ENCODE peak calls at places on chromosomes 3 and 15, in six cellular contexts. X is nucleus accumbens; S is fibroblast of mammary gland; F is activated T-helper 9 cell treated with anti-CD3 and anti-CD28 coated beads, Interleukin-2, amount 50 U/mL, for 16 hours; C is activated CD4-positive, alpha-beta T cell treated with anti-CD3 and anti-CD28 coated beads for 48 hours; I is CD8-positive, alpha-beta T cell. Q is an unnamed sample.

GRCh38 chr3:78986702-78987101 is 781.1 kb downstream of the ROBO1 start:
- DNase-seq in I (no peak), S (no peak), F (no peak), X (no peak), C (no peak), Q (no peak)

GRCh38 chr3:11385329-11385728 is 113.1 kb downstream of the ATG7 start:
- DNase-seq in I (no peak), C (no peak), S (peak), X (no peak), F (no peak), Q (peak)

GRCh38 chr3:185089751-185090150 is 63.1 kb downstream of the C3orf70 start:
- DNase-seq in I (no peak), S (no peak), X (no peak), F (no peak), C (no peak), Q (no peak)

GRCh38 chr3:177576754-177577153 is 379.5 kb upstream of the TBL1XR1 start:
- DNase-seq in C (no peak), S (no peak), I (no peak), X (no peak), F (no peak), Q (no peak)

GRCh38 chr3:85360742-85361387 is 402.1 kb downstream of the CADM2 start:
- DNase-seq in C (peak), X (no peak), S (peak), F (no peak), I (no peak), Q (peak)

GRCh38 chr3:188241072-188241471 is 87.1 kb downstream of the LPP start:
- DNase-seq in I (no peak), S (peak), X (no peak), F (no peak), C (no peak), Q (no peak)

GRCh38 chr15:80944818-80945217 is 44.8 kb downstream of the MESD start:
- DNase-seq in F (no peak), I (no peak), S (no peak), X (no peak), C (no peak), Q (no peak)

GRCh38 chr15:40245666-40246065 is 6.8 kb downstream of the PAK6 start:
- DNase-seq in X (no peak), I (no peak), S (no peak), C (no peak), F (no peak), Q (no peak)

GRCh38 chr15:40844543-40844981 is 714 bp downstream of the SPINT1 start:
- DNase-seq in S (no peak), X (no peak), I (no peak), F (peak), C (peak), Q (no peak)

GRCh38 chr3:131699001-131699400 is 196.2 kb upstream of the MRPL3 start:
- DNase-seq in X (no peak), I (no peak), C (no peak), F (no peak), S (no peak), Q (no peak)

GRCh38 chr3:155676252-155676981 is 68.5 kb downstream of the PLCH1 start:
- DNase-seq in F (no peak), I (no peak), S (peak), C (no peak), X (no peak), Q (peak)

GRCh38 chr3:12462159-12462962 is 21.9 kb upstream of the TSEN2 start:
- DNase-seq in S (no peak), X (no peak), I (no peak), F (no peak), C (peak), Q (peak)

GRCh38 chr3:106825962-106826605 is 551.2 kb upstream of the CCDC54 start:
- DNase-seq in X (no peak), C (no peak), S (peak), I (no peak), F (no peak), Q (peak)

GRCh38 chr3:179452166-179452544 is 885 bp upstream of the GNB4 start:
- DNase-seq in C (no peak), S (peak), F (no peak), X (no peak), I (no peak), Q (peak)

GRCh38 chr3:33181229-33181628 is 37.4 kb downstream of the SUSD5 start:
- DNase-seq in S (no peak), F (no peak), X (no peak), I (no peak), C (no peak), Q (no peak)

Q was measured in RPMI7951.